ENCODE peak calls at places on chromosomes 7 and 10, in seven cellular contexts. E, R, O, V, Y, I and S are unnamed samples.

GRCh38 chr10:79372871-79373270 is 25.6 kb downstream of the PPIF start:
- DNase-seq in O (no peak), E (no peak), V (no peak), R (no peak), I (no peak), Y (no peak), S (no peak)

GRCh38 chr7:81159402-81159801 is 240.6 kb upstream of the SEMA3C start:
- DNase-seq in R (no peak), E (peak; percentile 72), I (no peak), V (no peak), O (no peak), Y (no peak), S (no peak)

GRCh38 chr7:43071604-43072003 is 40.8 kb upstream of the HECW1 start:
- DNase-seq in V (no peak), E (peak; percentile 40), R (no peak), Y (no peak), O (no peak), I (no peak), S (no peak)

GRCh38 chr10:91352760-91353159 is 57.4 kb upstream of the HECTD2 start:
- DNase-seq in O (no peak), V (no peak), Y (no peak), E (no peak), R (no peak), I (no peak), S (no peak)

GRCh38 chr7:32066441-32066840 is 3.8 kb downstream of the PDE1C start:
- DNase-seq in I (no peak), Y (no peak), V (no peak), E (no peak), O (no peak), R (no peak), S (no peak)

GRCh38 chr7:66258409-66258808 is 53.3 kb downstream of the TPST1 start:
- DNase-seq in Y (no peak), E (no peak), I (no peak), R (no peak), V (no peak), O (peak; percentile 47), S (no peak)

GRCh38 chr10:132110091-132110490 is 44.3 kb downstream of the JAKMIP3 start:
- DNase-seq in E (no peak), Y (no peak), I (no peak), O (no peak), R (no peak), V (no peak), S (no peak)

GRCh38 chr7:600149-600814 is 80.6 kb upstream of the PDGFA start:
- DNase-seq in I (no peak), R (no peak), O (no peak), E (no peak), Y (no peak), V (no peak), S (no peak)

GRCh38 chr10:43376046-43376635 is 4.7 kb downstream of the FXYD4 start:
- DNase-seq in O (no peak), R (no peak), V (no peak), E (no peak), Y (no peak), I (no peak), S (no peak)

GRCh38 chr7:71145906-71146901 is 14.3 kb downstream of the GALNT17 start:
- DNase-seq in I (no peak), R (no peak), V (no peak), E (no peak), Y (no peak), O (peak; percentile 36), S (no peak)

GRCh38 chr7:7992502-7992901 is 23.9 kb downstream of the GLCCI1 start:
- DNase-seq in Y (no peak), I (no peak), O (no peak), R (no peak), V (no peak), E (peak; percentile 53), S (no peak)

GRCh38 chr7:27992755-27993478 is 187.7 kb downstream of the JAZF1 start:
- DNase-seq in Y (no peak), V (no peak), E (no peak), I (no peak), O (no peak), R (no peak), S (peak; percentile 15)

GRCh38 chr10:122495406-122496340 is 34.3 kb downstream of the HTRA1 start:
- DNase-seq in O (peak; percentile 83), V (no peak), E (no peak), R (no peak), I (no peak), Y (no peak), S (peak; percentile 59)

GRCh38 chr7:128837521-128837921 is 7.3 kb downstream of the FLNC start:
- DNase-seq in R (no peak), Y (no peak), I (no peak), V (no peak), O (no peak), E (no peak), S (no peak)

GRCh38 chr7:131157530-131158243 is 170.0 kb upstream of the MKLN1 start:
- DNase-seq in I (peak; percentile 18), R (no peak), Y (no peak), E (peak; percentile 49), V (no peak), O (peak; percentile 37), S (peak; percentile 75)